ENCODE peak calls at places on chromosomes 7 and 10, in six cellular contexts. M, P, J, S, H and K are unnamed samples.
A peak's percentile ranks its signal among the peaks of the same experiment; 100 is the strongest.

GRCh38 chr10:88932539-88933256 is 19.9 kb downstream of the ACTA2 start:
- DNase-seq in M (peak; percentile 61), P (peak; percentile 19), J (peak; percentile 60), S (peak; percentile 44), H (no peak), K (peak; percentile 52)

GRCh38 chr7:105493928-105494325 is 28.1 kb downstream of the PUS7 start:
- DNase-seq in M (no peak), P (no peak), J (no peak), S (no peak), H (no peak), K (no peak)

GRCh38 chr10:79203833-79204232 is 135.1 kb downstream of the ZMIZ1 start:
- DNase-seq in M (no peak), P (no peak), J (no peak), S (peak; percentile 92), H (no peak), K (no peak)

GRCh38 chr10:72702868-72703581 is 11.1 kb downstream of the MCU start:
- DNase-seq in M (no peak), P (no peak), J (no peak), S (no peak), H (no peak), K (no peak)

GRCh38 chr7:82715344-82715743 is 271.8 kb upstream of the CACNA2D1 start:
- DNase-seq in M (no peak), P (no peak), J (no peak), S (no peak), H (peak; percentile 34), K (no peak)

GRCh38 chr10:23871211-23871610 is 337.7 kb upstream of the KIAA1217 start:
- DNase-seq in M (peak; percentile 60), P (no peak), J (no peak), S (no peak), H (no peak), K (no peak)

GRCh38 chr7:1160665-1161010 is 642 bp upstream of the ZFAND2A start:
- DNase-seq in M (no peak), P (peak; percentile 57), J (peak; percentile 63), S (peak; percentile 81), H (no peak), K (no peak)

GRCh38 chr7:126727930-126728331 is 524.8 kb downstream of the GRM8 start:
- DNase-seq in M (no peak), P (peak; percentile 15), J (no peak), S (no peak), H (no peak), K (no peak)

GRCh38 chr7:37592366-37592765 is 91.2 kb upstream of the GPR141 start:
- DNase-seq in M (no peak), P (no peak), J (no peak), S (no peak), H (peak; percentile 4), K (no peak)

GRCh38 chr7:117715784-117716445 is 157.3 kb downstream of the CTTNBP2 start:
- DNase-seq in M (peak; percentile 14), P (peak; percentile 29), J (peak; percentile 39), S (peak; percentile 59), H (no peak), K (peak; percentile 52)

GRCh38 chr7:144835166-144835611 is 664 bp downstream of the TPK1 start:
- DNase-seq in M (peak; percentile 41), P (peak; percentile 50), J (peak; percentile 1), S (peak; percentile 65), H (peak; percentile 21), K (no peak)

GRCh38 chr10:17872191-17873091 is 63.3 kb downstream of the MRC1 start:
- DNase-seq in M (no peak), P (no peak), J (peak; percentile 1), S (no peak), H (no peak), K (no peak)

GRCh38 chr7:45215611-45216062 is 58.0 kb downstream of the RAMP3 start:
- DNase-seq in M (no peak), P (no peak), J (no peak), S (peak; percentile 73), H (no peak), K (no peak)

GRCh38 chr7:140922741-140923345 is 1.9 kb downstream of the BRAF start:
- DNase-seq in M (no peak), P (no peak), J (no peak), S (no peak), H (no peak), K (no peak)

GRCh38 chr7:102892631-102893278 is 20.0 kb upstream of the LRRC17 start:
- DNase-seq in M (no peak), P (no peak), J (no peak), S (no peak), H (no peak), K (no peak)

GRCh38 chr10:106609867-106610266 is 554.6 kb downstream of the SORCS1 start:
- DNase-seq in M (no peak), P (peak; percentile 4), J (no peak), S (peak; percentile 8), H (no peak), K (no peak)

GRCh38 chr7:27961255-27961654 is 219.3 kb downstream of the JAZF1 start:
- DNase-seq in M (no peak), P (no peak), J (no peak), S (no peak), H (no peak), K (no peak)

DNA sequence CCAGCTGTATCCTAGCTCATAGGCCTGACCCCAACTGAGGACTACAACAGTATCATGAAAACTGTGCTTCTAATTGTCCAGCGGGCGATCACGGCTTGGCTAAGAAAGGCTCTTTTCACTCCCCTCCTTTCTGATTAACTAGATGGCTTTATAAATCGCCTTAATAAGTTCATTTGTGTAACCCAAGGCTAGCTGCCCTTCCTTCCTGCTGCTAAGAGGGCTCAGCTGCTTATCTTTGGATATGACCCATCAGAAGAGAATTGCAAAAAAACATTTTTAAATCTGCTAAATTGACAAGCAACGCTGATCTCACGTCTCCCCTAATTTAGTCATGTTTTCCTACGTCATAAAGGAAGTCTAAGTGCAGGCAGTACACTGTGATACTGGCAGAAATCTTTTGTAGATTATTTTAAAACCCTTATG is 163.0 kb downstream of the NRCAM start:
- DNase-seq in M (no peak), P (no peak), J (no peak), S (no peak), H (no peak), K (no peak)
- TF ChIP-seq GABPA in M (no peak), P (no peak), J (no peak), S (no peak), H (no peak), K (no peak)

DNA sequence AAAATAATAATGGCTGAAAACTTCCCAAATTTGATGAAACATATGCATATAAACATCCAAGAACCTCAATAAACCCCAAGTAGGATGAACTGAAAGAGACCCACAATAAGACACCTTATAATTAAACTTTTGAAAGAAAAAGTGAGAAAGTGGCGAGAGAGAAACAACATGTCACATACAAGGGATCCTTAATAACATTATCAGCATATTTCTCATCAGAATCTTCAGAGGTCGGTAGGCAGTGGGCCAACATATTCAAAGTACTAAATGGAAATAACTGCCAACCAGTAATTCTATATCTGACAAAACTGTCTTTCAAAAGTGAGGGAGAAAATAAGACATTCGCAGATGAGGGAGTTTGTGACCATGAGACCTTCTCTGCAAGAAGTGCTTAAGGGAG is 16.6 kb upstream of the CCDC6 start:
- DNase-seq in M (no peak), P (no peak), J (no peak), S (no peak), H (no peak), K (no peak)
- TF ChIP-seq GABPA in M (no peak), P (no peak), J (no peak), S (no peak), H (no peak), K (no peak)

GRCh38 chr7:11297764-11298163 is 324.1 kb downstream of the PHF14 start:
- DNase-seq in M (no peak), P (no peak), J (no peak), S (no peak), H (no peak), K (no peak)
- TF ChIP-seq GABPA in M (no peak), P (no peak), J (no peak), S (no peak), H (no peak), K (no peak)

GRCh38 chr10:133158756-133159610 is 1.0 kb upstream of the KNDC1 start:
- DNase-seq in M (no peak), P (peak; percentile 46), J (no peak), S (no peak), H (no peak), K (no peak)

GRCh38 chr10:133154996-133155778 is 4.8 kb upstream of the KNDC1 start:
- DNase-seq in M (no peak), P (no peak), J (no peak), S (no peak), H (no peak), K (no peak)

GRCh38 chr10:133158437-133158755 is 1.6 kb upstream of the KNDC1 start:
- DNase-seq in M (no peak), P (no peak), J (no peak), S (no peak), H (no peak), K (no peak)

GRCh38 chr10:133157662-133158436 is 2.2 kb upstream of the KNDC1 start:
- DNase-seq in M (no peak), P (no peak), J (no peak), S (peak; percentile 66), H (no peak), K (no peak)

DNA sequence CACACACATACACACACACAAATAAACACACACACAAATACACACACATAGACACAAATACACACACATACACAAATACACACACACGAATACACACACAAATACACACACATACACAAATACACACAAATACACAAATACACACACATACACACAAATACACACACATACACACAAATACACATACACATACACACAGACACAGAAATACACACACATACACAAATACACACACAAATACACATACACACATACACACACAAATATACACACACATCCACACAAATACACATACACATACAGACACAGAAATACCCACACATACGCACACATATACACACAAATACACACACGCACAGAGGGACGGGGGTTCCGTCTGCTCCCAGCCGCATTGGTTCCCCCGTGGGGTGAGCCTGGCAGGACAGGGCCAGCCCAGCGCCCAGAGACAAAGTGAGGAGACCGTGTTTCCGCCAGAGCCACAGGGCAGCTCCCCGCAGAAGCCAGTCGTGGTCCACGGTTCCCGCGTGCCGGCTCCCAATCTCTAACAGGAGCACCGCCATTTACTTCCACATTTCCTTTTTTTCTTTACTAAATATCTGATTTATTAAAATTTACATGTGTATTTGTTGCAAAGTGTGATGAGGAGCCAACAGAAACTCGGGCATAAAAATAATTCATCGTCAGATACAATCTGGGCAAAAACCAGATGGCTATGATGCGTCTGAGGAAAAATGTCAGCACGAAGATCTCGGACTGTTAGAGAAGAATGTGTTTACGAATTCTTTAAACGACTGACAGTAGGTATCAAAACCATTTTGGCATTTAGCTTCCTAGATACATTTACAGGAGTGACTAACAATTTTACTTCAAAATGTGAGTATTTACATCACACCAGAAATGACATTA is 3.1 kb upstream of the KNDC1 start:
- DNase-seq in M (no peak), P (no peak), J (no peak), S (peak; percentile 79), H (no peak), K (no peak)
- TF ChIP-seq GABPA in M (no peak), P (no peak), J (no peak), S (no peak), H (no peak), K (no peak)